ENCODE peak calls at places on chromosomes 12 and 14, in seven cellular contexts. One of them, this sample, is unnamed.

GRCh38 chr14:26163761-26164160 is 434.1 kb downstream of the NOVA1 start:
- DNase-seq in KG1: no peak
- DNase-seq in astrocyte of the spinal cord: peak
- DNase-seq in A549: no peak
- DNase-seq in effector memory CD8-positive, alpha-beta T cell: no peak
- DNase-seq in mucosa of gallbladder: no peak
- DNase-seq in lung: no peak
- DNase-seq in this sample: peak

GRCh38 chr12:96907681-96908163 is 665 bp downstream of the NEDD1 start:
- DNase-seq in KG1: peak
- DNase-seq in astrocyte of the spinal cord: peak
- DNase-seq in A549: peak
- DNase-seq in effector memory CD8-positive, alpha-beta T cell: peak
- DNase-seq in mucosa of gallbladder: no peak
- DNase-seq in lung: no peak
- DNase-seq in this sample: peak

GRCh38 chr14:34098045-34098984 is 147.4 kb upstream of the EGLN3 start:
- DNase-seq in KG1: peak
- DNase-seq in astrocyte of the spinal cord: peak
- DNase-seq in A549: peak
- DNase-seq in effector memory CD8-positive, alpha-beta T cell: peak
- DNase-seq in mucosa of gallbladder: peak
- DNase-seq in lung: no peak
- DNase-seq in this sample: peak

GRCh38 chr12:64895541-64895940 is 71.1 kb downstream of the TBC1D30 start:
- DNase-seq in KG1: no peak
- DNase-seq in astrocyte of the spinal cord: peak
- DNase-seq in A549: no peak
- DNase-seq in effector memory CD8-positive, alpha-beta T cell: no peak
- DNase-seq in mucosa of gallbladder: no peak
- DNase-seq in lung: no peak
- DNase-seq in this sample: no peak

GRCh38 chr12:98127854-98128253 is 387.5 kb upstream of the TMPO start:
- DNase-seq in KG1: no peak
- DNase-seq in astrocyte of the spinal cord: no peak
- DNase-seq in A549: no peak
- DNase-seq in effector memory CD8-positive, alpha-beta T cell: no peak
- DNase-seq in mucosa of gallbladder: no peak
- DNase-seq in lung: no peak
- DNase-seq in this sample: no peak

GRCh38 chr14:54653764-54654469 is 87.0 kb downstream of the SAMD4A start:
- DNase-seq in KG1: no peak
- DNase-seq in astrocyte of the spinal cord: peak
- DNase-seq in A549: peak
- DNase-seq in effector memory CD8-positive, alpha-beta T cell: no peak
- DNase-seq in mucosa of gallbladder: no peak
- DNase-seq in lung: no peak
- DNase-seq in this sample: peak

GRCh38 chr14:101781240-101782061 is 19.9 kb downstream of the PPP2R5C start:
- DNase-seq in KG1: no peak
- DNase-seq in astrocyte of the spinal cord: no peak
- DNase-seq in A549: no peak
- DNase-seq in effector memory CD8-positive, alpha-beta T cell: peak
- DNase-seq in mucosa of gallbladder: no peak
- DNase-seq in lung: no peak
- DNase-seq in this sample: peak

GRCh38 chr12:130621696-130622298 is 94.3 kb downstream of the RIMBP2 start:
- DNase-seq in KG1: no peak
- DNase-seq in astrocyte of the spinal cord: no peak
- DNase-seq in A549: no peak
- DNase-seq in effector memory CD8-positive, alpha-beta T cell: no peak
- DNase-seq in mucosa of gallbladder: no peak
- DNase-seq in lung: no peak
- DNase-seq in this sample: no peak

GRCh38 chr12:96034631-96035282 is 630 bp downstream of the LTA4H start:
- DNase-seq in KG1: no peak
- DNase-seq in astrocyte of the spinal cord: peak
- DNase-seq in A549: peak
- DNase-seq in effector memory CD8-positive, alpha-beta T cell: no peak
- DNase-seq in mucosa of gallbladder: no peak
- DNase-seq in lung: peak
- DNase-seq in this sample: peak

GRCh38 chr12:131101703-131102492 is 148.2 kb downstream of the ADGRD1 start:
- DNase-seq in KG1: no peak
- DNase-seq in astrocyte of the spinal cord: no peak
- DNase-seq in A549: no peak
- DNase-seq in effector memory CD8-positive, alpha-beta T cell: no peak
- DNase-seq in mucosa of gallbladder: no peak
- DNase-seq in lung: no peak
- DNase-seq in this sample: no peak

GRCh38 chr12:96352161-96352835 is 47.9 kb downstream of the CDK17 start:
- DNase-seq in KG1: no peak
- DNase-seq in astrocyte of the spinal cord: no peak
- DNase-seq in A549: no peak
- DNase-seq in effector memory CD8-positive, alpha-beta T cell: no peak
- DNase-seq in mucosa of gallbladder: no peak
- DNase-seq in lung: no peak
- DNase-seq in this sample: no peak

GRCh38 chr12:111444314-111444705 is 38.6 kb downstream of the SH2B3 start:
- DNase-seq in KG1: no peak
- DNase-seq in astrocyte of the spinal cord: peak
- DNase-seq in A549: no peak
- DNase-seq in effector memory CD8-positive, alpha-beta T cell: no peak
- DNase-seq in mucosa of gallbladder: no peak
- DNase-seq in lung: no peak
- DNase-seq in this sample: no peak

GRCh38 chr14:105398044-105398725 is at the start of gene TEX22:
- DNase-seq in KG1: peak
- DNase-seq in astrocyte of the spinal cord: peak
- DNase-seq in A549: peak
- DNase-seq in effector memory CD8-positive, alpha-beta T cell: peak
- DNase-seq in mucosa of gallbladder: peak
- DNase-seq in lung: peak
- DNase-seq in this sample: peak

GRCh38 chr14:68687746-68688145 is 105.1 kb downstream of the ZFP36L1 start:
- DNase-seq in KG1: no peak
- DNase-seq in astrocyte of the spinal cord: peak
- DNase-seq in A549: peak
- DNase-seq in effector memory CD8-positive, alpha-beta T cell: no peak
- DNase-seq in mucosa of gallbladder: no peak
- DNase-seq in lung: no peak
- DNase-seq in this sample: peak

GRCh38 chr12:20646239-20646827 is 48.8 kb upstream of the SLCO1C1 start:
- DNase-seq in KG1: peak
- DNase-seq in astrocyte of the spinal cord: peak
- DNase-seq in A549: peak
- DNase-seq in effector memory CD8-positive, alpha-beta T cell: no peak
- DNase-seq in mucosa of gallbladder: no peak
- DNase-seq in lung: no peak
- DNase-seq in this sample: peak

GRCh38 chr12:94832780-94833760 is 170.4 kb downstream of the NDUFA12 start:
- DNase-seq in KG1: no peak
- DNase-seq in astrocyte of the spinal cord: peak
- DNase-seq in A549: no peak
- DNase-seq in effector memory CD8-positive, alpha-beta T cell: no peak
- DNase-seq in mucosa of gallbladder: no peak
- DNase-seq in lung: no peak
- DNase-seq in this sample: peak

GRCh38 chr12:59077153-59077930 is 157.0 kb upstream of the LRIG3 start:
- DNase-seq in KG1: no peak
- DNase-seq in astrocyte of the spinal cord: no peak
- DNase-seq in A549: no peak
- DNase-seq in effector memory CD8-positive, alpha-beta T cell: no peak
- DNase-seq in mucosa of gallbladder: no peak
- DNase-seq in lung: no peak
- DNase-seq in this sample: peak

GRCh38 chr12:113069149-113069548 is 12.6 kb downstream of the DTX1 start:
- DNase-seq in KG1: no peak
- DNase-seq in astrocyte of the spinal cord: no peak
- DNase-seq in A549: no peak
- DNase-seq in effector memory CD8-positive, alpha-beta T cell: no peak
- DNase-seq in mucosa of gallbladder: no peak
- DNase-seq in lung: no peak
- DNase-seq in this sample: no peak

GRCh38 chr12:31600252-31600651 is 9.3 kb upstream of the DENND5B start:
- DNase-seq in KG1: no peak
- DNase-seq in astrocyte of the spinal cord: no peak
- DNase-seq in A549: no peak
- DNase-seq in effector memory CD8-positive, alpha-beta T cell: no peak
- DNase-seq in mucosa of gallbladder: no peak
- DNase-seq in lung: no peak
- DNase-seq in this sample: no peak

GRCh38 chr14:96408608-96409007 is 16.7 kb downstream of the AK7 start:
- DNase-seq in KG1: no peak
- DNase-seq in astrocyte of the spinal cord: no peak
- DNase-seq in A549: no peak
- DNase-seq in effector memory CD8-positive, alpha-beta T cell: no peak
- DNase-seq in mucosa of gallbladder: no peak
- DNase-seq in lung: no peak
- DNase-seq in this sample: no peak

GRCh38 chr14:41830679-41831078 is 224.0 kb downstream of the LRFN5 start:
- DNase-seq in KG1: no peak
- DNase-seq in astrocyte of the spinal cord: peak
- DNase-seq in A549: no peak
- DNase-seq in effector memory CD8-positive, alpha-beta T cell: no peak
- DNase-seq in mucosa of gallbladder: peak
- DNase-seq in lung: no peak
- DNase-seq in this sample: peak

GRCh38 chr12:109595321-109595902 is 21.8 kb downstream of the MVK start:
- DNase-seq in KG1: peak
- DNase-seq in astrocyte of the spinal cord: no peak
- DNase-seq in A549: no peak
- DNase-seq in effector memory CD8-positive, alpha-beta T cell: no peak
- DNase-seq in mucosa of gallbladder: no peak
- DNase-seq in lung: no peak
- DNase-seq in this sample: no peak

GRCh38 chr12:104462931-104463339 is 6.2 kb downstream of the CHST11 start:
- DNase-seq in KG1: no peak
- DNase-seq in astrocyte of the spinal cord: no peak
- DNase-seq in A549: no peak
- DNase-seq in effector memory CD8-positive, alpha-beta T cell: no peak
- DNase-seq in mucosa of gallbladder: no peak
- DNase-seq in lung: no peak
- DNase-seq in this sample: no peak

GRCh38 chr12:12022306-12022931 is 48.3 kb upstream of the BCL2L14 start:
- DNase-seq in KG1: no peak
- DNase-seq in astrocyte of the spinal cord: no peak
- DNase-seq in A549: no peak
- DNase-seq in effector memory CD8-positive, alpha-beta T cell: no peak
- DNase-seq in mucosa of gallbladder: no peak
- DNase-seq in lung: no peak
- DNase-seq in this sample: no peak

GRCh38 chr14:104735830-104736642 is 12.0 kb downstream of the ADSS1 start:
- DNase-seq in KG1: no peak
- DNase-seq in astrocyte of the spinal cord: no peak
- DNase-seq in A549: no peak
- DNase-seq in effector memory CD8-positive, alpha-beta T cell: no peak
- DNase-seq in mucosa of gallbladder: peak
- DNase-seq in lung: peak
- DNase-seq in this sample: peak